ENCODE peak calls at places on chromosome 5, in four cellular contexts. M, J, T and I are unnamed samples.

GRCh38 chr5:112420111-112420864 is 1.2 kb upstream of the EPB41L4A start:
- DNase-seq in M (peak; percentile 5), J (peak; percentile 86), T (peak; percentile 76), I (no peak)

GRCh38 chr5:141618030-141618803 is 583 bp downstream of the DIAPH1 start:
- DNase-seq in M (peak; percentile 13), J (peak; percentile 53), T (peak; percentile 68), I (peak; percentile 60)

GRCh38 chr5:109410389-109411174 is 808 bp upstream of the PJA2 start:
- DNase-seq in M (peak; percentile 75), J (peak; percentile 71), T (peak; percentile 69), I (peak; percentile 60)

GRCh38 chr5:37189355-37189754 is 59.8 kb downstream of the CPLANE1 start:
- DNase-seq in M (peak; percentile 33), J (no peak), T (no peak), I (no peak)

GRCh38 chr5:92580814-92581213 is 1000.2 kb downstream of the NR2F1-AS1 start:
- DNase-seq in M (peak; percentile 3), J (peak; percentile 21), T (no peak), I (no peak)

GRCh38 chr5:56816546-56817081 is 1.3 kb downstream of the MAP3K1 start:
- DNase-seq in M (peak; percentile 54), J (peak; percentile 67), T (peak; percentile 63), I (peak; percentile 60)

GRCh38 chr5:140134277-140134935 is 8.7 kb downstream of the IGIP start:
- DNase-seq in M (no peak), J (no peak), T (no peak), I (no peak)

GRCh38 chr5:36252722-36253340 is 11.1 kb upstream of the NADK2 start:
- DNase-seq in M (no peak), J (no peak), T (no peak), I (no peak)

GRCh38 chr5:115977988-115978387 is 15.7 kb downstream of the LVRN start:
- DNase-seq in M (peak; percentile 92), J (peak; percentile 28), T (no peak), I (no peak)

GRCh38 chr5:136001531-136001930 is 27.3 kb upstream of the TGFBI start:
- DNase-seq in M (peak; percentile 35), J (no peak), T (no peak), I (no peak)

DNA sequence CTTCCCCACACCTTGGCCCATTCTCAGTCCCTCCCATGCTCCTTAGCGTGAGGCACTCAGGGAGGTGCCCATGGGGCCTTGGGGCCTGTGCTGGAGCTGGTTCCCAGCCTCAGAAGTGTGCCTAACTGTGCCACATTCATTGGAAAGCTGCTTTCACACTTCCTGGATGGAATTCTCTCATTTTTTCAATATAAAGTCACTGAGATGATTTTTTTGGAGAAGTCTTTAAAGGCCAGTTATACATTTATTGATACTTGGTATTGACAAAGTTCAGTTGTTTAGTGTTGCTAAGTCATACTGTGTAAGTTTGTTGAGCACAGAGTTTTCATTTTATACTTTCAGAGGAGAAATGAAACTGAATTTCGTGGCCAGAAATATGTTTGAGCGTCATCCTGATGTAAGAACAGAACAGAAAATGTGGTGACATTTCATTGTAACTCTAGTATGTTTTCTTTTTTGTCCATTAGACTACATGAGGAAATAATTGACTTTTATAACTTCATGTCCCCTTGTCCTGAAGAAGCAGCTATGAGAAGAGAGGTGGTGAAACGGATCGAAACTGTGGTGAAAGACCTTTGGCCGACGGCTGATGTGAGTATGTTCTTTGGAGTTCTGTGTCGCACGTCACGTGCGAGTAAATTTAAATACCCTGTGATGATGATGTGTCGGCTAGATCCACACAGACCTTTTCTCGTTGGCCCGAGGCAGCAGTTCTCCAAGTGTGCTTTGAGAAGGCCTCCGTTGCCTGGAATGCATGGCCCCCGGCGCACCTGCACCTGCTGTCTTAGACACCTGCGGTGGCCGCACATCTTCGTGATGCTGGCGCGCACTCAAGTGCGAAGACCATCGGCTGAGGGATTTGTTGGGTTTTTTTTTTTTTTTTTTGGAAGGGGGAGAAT is 24.1 kb downstream of the TENT4A start:
- DNase-seq in M (no peak), J (peak; percentile 31), T (no peak), I (no peak)
- H3K4me1 ChIP-seq in M (peaks cover 17% of the 10 kb centered on the region), J (peaks cover 27% of the 10 kb centered on the region), T (peaks cover 12% of the 10 kb centered on the region), I (no peaks in the 10 kb centered on the region)

DNA sequence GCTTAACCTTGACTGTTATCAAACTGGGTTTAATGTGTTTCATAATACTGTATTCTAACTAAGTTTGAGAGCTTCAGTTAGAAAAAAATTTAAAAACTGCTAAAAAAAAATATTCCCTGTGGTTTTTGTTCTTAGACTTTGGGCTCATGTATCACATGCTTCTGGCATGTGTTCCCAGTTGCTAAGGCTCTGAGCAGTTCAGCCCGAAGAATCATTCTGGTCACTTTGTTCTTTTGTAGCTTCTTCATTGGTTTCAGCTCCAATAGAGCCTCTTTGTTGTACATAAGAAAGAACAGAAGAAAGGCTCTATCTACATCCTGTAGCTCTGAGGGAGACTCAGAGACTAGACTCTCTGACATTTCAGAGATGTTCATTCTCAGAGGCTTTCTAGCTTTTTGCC is 25.6 kb downstream of the KCNN2 start:
- DNase-seq in M (no peak), J (no peak), T (no peak), I (no peak)
- H3K4me2 ChIP-seq in M (no peak overlapping the region), J (no peak overlapping the region), T (no peak overlapping the region), I (no peak overlapping the region)

GRCh38 chr5:149504649-149505048 is 46.6 kb downstream of the CSNK1A1 start:
- DNase-seq in M (no peak), J (no peak), T (no peak), I (no peak)
- H3K36me3 ChIP-seq in M (peaks cover 55% of the 10 kb centered on the region), J (peaks cover 36% of the 10 kb centered on the region), T (peaks cover 90% of the 10 kb centered on the region), I (peaks cover 96% of the 10 kb centered on the region)

GRCh38 chr5:61758711-61759110 is 426.7 kb downstream of the ZSWIM6 start:
- DNase-seq in M (no peak), J (no peak), T (no peak), I (no peak)
- H3K4me1 ChIP-seq in M (no peaks in the 10 kb centered on the region), J (no peaks in the 10 kb centered on the region), T (no peaks in the 10 kb centered on the region), I (no peaks in the 10 kb centered on the region)

GRCh38 chr5:149153193-149153750 is 12.0 kb downstream of the ABLIM3 start:
- DNase-seq in M (no peak), J (no peak), T (no peak), I (no peak)

GRCh38 chr5:149152317-149152746 is 11.0 kb downstream of the ABLIM3 start:
- DNase-seq in M (peak; percentile 62), J (no peak), T (no peak), I (no peak)

GRCh38 chr5:149156435-149157083 is 15.3 kb downstream of the ABLIM3 start:
- DNase-seq in M (peak; percentile 52), J (no peak), T (no peak), I (no peak)

GRCh38 chr5:149153751-149154610 is 12.7 kb downstream of the ABLIM3 start:
- DNase-seq in M (peak; percentile 75), J (no peak), T (peak; percentile 44), I (no peak)

DNA sequence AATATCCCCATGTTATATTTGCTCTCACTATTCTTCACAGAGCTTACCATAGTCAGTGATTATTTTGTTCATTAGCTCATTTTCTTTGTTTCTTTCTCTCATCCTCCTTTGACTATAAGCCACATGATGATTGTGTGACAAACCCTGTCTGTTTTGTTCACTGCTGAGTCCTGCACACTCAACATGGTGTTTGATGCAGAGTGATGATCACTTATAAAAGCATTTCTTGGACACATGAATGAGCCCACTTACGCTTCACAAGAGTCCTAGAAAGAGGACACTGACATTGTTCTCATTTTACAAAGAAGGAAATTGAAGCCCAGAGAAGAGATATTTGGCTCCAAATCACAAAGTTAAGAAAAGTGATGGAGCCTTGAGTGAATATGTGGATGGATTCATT is 13.3 kb downstream of the ABLIM3 start:
- DNase-seq in M (no peak), J (no peak), T (no peak), I (no peak)
- H3K4me2 ChIP-seq in M (no peak overlapping the region), J (no peak overlapping the region), T (peak overlapping the region; percentile 23), I (no peak overlapping the region)

GRCh38 chr5:177547736-177548135 is 6.6 kb downstream of the FAM193B start:
- DNase-seq in M (no peak), J (no peak), T (no peak), I (no peak)
- H3K36me3 ChIP-seq in M (peaks cover 3% of the 10 kb centered on the region), J (no peaks in the 10 kb centered on the region), T (peaks cover 57% of the 10 kb centered on the region), I (peaks cover 79% of the 10 kb centered on the region)

DNA sequence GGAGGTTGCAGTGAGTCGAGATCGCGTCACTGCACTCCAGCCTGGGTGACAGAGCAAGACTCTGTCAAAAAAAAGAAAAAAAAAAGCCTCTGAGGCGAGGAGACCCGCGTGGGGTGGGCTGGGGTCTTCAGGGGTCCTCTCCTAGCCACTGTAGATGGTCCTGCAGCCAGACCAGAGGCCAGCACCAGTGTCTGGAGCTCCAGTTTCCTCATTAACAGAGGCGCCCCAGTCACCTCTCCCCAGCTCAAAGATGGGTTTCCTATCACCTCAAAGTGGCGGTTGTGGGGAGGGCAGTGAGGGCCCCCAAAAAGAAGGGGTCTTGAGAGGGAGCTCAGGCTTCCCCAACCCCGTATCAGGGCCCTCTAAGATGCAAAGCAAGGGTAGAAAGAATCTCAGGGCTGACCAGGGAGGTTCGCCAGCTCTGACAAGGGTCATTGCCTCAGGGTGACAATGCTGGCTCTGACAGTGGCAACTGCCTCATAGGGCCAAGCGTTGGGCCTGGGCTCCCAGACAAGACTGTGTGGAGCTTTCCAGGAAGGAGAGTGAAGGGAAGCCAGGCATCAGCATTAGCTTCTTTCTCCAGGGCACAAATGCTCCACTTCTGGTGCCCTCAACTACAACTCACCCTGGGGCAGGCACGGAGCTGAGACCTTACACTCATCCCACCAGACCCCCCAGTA is 15.0 kb downstream of the STK10 start:
- DNase-seq in M (no peak), J (no peak), T (no peak), I (no peak)
- H3K4me1 ChIP-seq in M (peaks cover 4% of the 10 kb centered on the region), J (peaks cover 18% of the 10 kb centered on the region), T (peaks cover 16% of the 10 kb centered on the region), I (peaks cover 37% of the 10 kb centered on the region)

DNA sequence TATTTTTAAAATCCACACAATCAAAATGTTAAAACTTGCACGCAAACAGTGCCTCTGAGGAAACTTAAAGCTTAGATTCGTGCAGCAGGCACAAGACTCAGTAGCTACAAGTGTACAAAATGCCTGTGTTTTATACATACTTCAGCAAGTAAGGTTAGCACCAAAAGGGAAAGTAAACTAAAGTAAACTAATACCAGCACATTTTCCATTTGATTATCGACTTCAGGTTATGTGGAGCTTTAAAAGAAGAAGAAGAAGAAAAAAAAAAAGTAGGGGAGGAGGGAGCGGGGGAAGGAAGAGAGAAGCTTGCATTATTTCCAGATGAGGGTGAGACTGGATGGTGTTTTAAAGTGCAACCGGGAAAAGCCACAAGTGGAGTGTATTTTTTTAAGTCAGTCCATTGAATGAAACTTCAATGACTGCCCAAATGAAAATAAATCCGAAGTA is 583 bp upstream of the ADAMTS6 start:
- DNase-seq in M (peak; percentile 58), J (peak; percentile 27), T (peak; percentile 12), I (no peak)
- H3K4me2 ChIP-seq in M (peak overlapping the region; percentile 100), J (peak overlapping the region; percentile 89), T (peak overlapping the region; percentile 87), I (peak overlapping the region; percentile 98)